ENCODE peak calls at places on chromosomes 11 and 22, in five cellular contexts. S is breast epithelium, M is GM23338, W is K562, A is sigmoid colon. D is an unnamed sample.

GRCh38 chr11:96256604-96257003 is 86.4 kb downstream of the MAML2 start:
- DNase-seq in S (no peak), M (no peak), W (no peak), A (no peak), D (no peak)

GRCh38 chr11:29119116-29119515 is 897.7 kb downstream of the KCNA4 start:
- DNase-seq in S (no peak), M (no peak), W (no peak), A (no peak), D (no peak)

GRCh38 chr22:30830907-30831306 is 136.2 kb downstream of the OSBP2 start:
- DNase-seq in S (peak; percentile 36), M (peak; percentile 46), W (no peak), A (no peak), D (peak; percentile 44)

GRCh38 chr22:18068381-18068988 is 9.3 kb upstream of the PEX26 start:
- DNase-seq in S (peak; percentile 68), M (no peak), W (no peak), A (no peak), D (no peak)

GRCh38 chr11:119372260-119373058 is 9.0 kb downstream of the USP2 start:
- DNase-seq in S (no peak), M (no peak), W (no peak), A (no peak), D (peak; percentile 46)

GRCh38 chr22:39724390-39724789 is 153.8 kb downstream of the CACNA1I start:
- DNase-seq in S (no peak), M (peak; percentile 41), W (peak; percentile 48), A (no peak), D (peak; percentile 58)

GRCh38 chr22:22031183-22031560 is 48.6 kb upstream of the TOP3B start:
- DNase-seq in S (no peak), M (no peak), W (no peak), A (no peak), D (no peak)

GRCh38 chr11:11467278-11467677 is 114.2 kb upstream of the CSNK2A3 start:
- DNase-seq in S (no peak), M (no peak), W (no peak), A (no peak), D (no peak)

GRCh38 chr11:28152743-28153142 is 44.6 kb downstream of the METTL15 start:
- DNase-seq in S (no peak), M (no peak), W (no peak), A (no peak), D (no peak)

GRCh38 chr11:74685338-74685737 is 45.9 kb downstream of the CHRDL2 start:
- DNase-seq in S (no peak), M (no peak), W (no peak), A (no peak), D (no peak)

GRCh38 chr11:74684661-74685060 is 46.6 kb downstream of the CHRDL2 start:
- DNase-seq in S (no peak), M (no peak), W (no peak), A (peak; percentile 34), D (peak; percentile 26)

GRCh38 chr11:74685905-74686304 is 45.3 kb downstream of the CHRDL2 start:
- DNase-seq in S (no peak), M (no peak), W (no peak), A (peak; percentile 76), D (no peak)

GRCh38 chr11:74687237-74688005 is 43.8 kb downstream of the CHRDL2 start:
- DNase-seq in S (no peak), M (no peak), W (no peak), A (no peak), D (no peak)

DNA sequence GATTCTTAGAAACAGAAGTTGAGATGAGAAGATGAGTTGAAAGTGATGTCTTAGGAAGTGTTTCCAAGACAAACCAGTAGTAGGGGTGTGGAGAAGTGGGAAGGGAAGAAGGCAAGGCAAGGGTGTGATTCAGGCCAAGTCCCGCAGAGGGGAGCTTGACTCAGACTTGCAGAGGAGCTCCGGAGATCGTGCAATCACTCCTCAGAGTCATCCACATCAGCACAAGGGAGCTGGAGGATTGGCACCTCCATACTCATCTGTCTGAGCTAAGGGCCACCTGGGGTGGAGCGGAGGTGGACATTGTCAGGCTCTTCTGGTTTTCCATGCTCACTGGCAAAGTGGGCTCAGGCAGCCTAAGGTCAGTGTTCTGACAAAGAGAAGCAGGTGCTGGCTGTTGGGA is 44.4 kb downstream of the CHRDL2 start:
- DNase-seq in S (no peak), M (no peak), W (no peak), A (peak; percentile 48), D (no peak)
- H3K36me3 ChIP-seq in S (no peaks in the 10 kb centered on the region), M (no peaks in the 10 kb centered on the region), W (no peaks in the 10 kb centered on the region), A (no peaks in the 10 kb centered on the region), D (no peaks in the 10 kb centered on the region)

DNA sequence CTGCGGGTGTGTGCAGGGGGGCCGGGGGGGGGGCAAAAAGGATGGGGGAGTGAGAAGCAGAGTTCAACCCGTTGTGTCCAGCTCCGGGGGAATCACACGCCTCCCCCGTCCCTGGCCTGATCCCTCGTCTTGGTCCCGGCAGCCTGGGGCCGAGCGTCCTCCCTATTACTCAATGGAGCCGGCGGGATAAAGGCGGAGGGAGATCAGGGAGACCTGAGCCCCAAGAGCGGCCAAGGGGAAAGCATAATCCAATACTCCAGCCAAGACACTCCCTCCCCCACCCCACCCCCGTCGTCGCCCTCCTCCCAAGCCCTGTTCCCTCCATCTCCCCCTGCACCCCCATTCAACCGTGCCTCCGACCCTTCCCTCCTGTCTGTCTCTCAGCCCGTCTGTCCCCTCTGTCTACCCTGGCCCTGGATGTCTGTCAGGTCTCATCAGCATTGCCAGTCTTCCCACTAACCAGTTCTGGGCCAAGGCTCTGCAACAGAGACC is 2.6 kb downstream of the PHOX2A start:
- DNase-seq in S (no peak), M (peak; percentile 52), W (no peak), A (peak; percentile 64), D (no peak)
- TF ChIP-seq POLR2AphosphoS5 in S (no peak), M (no peak), W (no peak), A (no peak), D (no peak)

GRCh38 chr11:455566-456147 is 5.6 kb downstream of the PTDSS2 start:
- DNase-seq in S (no peak), M (no peak), W (no peak), A (no peak), D (no peak)

GRCh38 chr11:454801-455565 is 4.9 kb downstream of the PTDSS2 start:
- DNase-seq in S (no peak), M (no peak), W (no peak), A (no peak), D (no peak)

GRCh38 chr11:456533-456932 is 6.5 kb downstream of the PTDSS2 start:
- DNase-seq in S (no peak), M (no peak), W (no peak), A (no peak), D (no peak)

GRCh38 chr11:459511-460220 is 9.6 kb downstream of the PTDSS2 start:
- DNase-seq in S (no peak), M (no peak), W (no peak), A (no peak), D (no peak)

GRCh38 chr11:457071-457760 is 7.1 kb downstream of the PTDSS2 start:
- DNase-seq in S (no peak), M (no peak), W (no peak), A (no peak), D (no peak)
- H3K36me3 ChIP-seq in S (no peaks in the 10 kb centered on the region), M (no peaks in the 10 kb centered on the region), W (peaks cover 86% of the 10 kb centered on the region), A (peaks cover 43% of the 10 kb centered on the region), D (peaks cover 27% of the 10 kb centered on the region)

DNA sequence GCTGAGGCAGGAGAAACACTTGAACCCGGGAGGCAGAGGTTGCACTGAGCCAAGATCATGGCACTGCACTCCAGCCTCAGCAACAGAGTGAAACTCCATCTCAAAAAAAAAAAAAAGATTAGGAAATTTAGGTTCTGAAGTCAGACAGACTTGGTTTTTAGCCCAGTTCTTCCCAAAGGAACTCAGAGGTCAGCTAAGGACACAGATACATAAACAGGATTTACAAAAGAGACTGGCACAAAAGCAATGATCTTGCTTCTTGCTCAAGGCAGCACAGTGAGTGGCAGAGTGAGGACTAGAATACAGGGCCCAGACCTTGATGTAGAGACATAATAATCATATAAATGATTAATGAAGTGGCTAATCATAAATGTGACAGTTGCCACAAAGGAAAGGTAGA is 25.4 kb upstream of the RRAS2 start:
- DNase-seq in S (no peak), M (no peak), W (no peak), A (no peak), D (no peak)
- TF ChIP-seq POLR2AphosphoS5 in S (no peak), M (no peak), W (no peak), A (no peak), D (no peak)

GRCh38 chr11:873723-874122 is 31.1 kb downstream of the TSPAN4 start:
- DNase-seq in S (no peak), M (no peak), W (no peak), A (no peak), D (no peak)

GRCh38 chr11:876550-876949 is 33.9 kb downstream of the TSPAN4 start:
- DNase-seq in S (no peak), M (no peak), W (no peak), A (no peak), D (no peak)

GRCh38 chr11:875203-875602 is 32.6 kb downstream of the TSPAN4 start:
- DNase-seq in S (no peak), M (no peak), W (no peak), A (no peak), D (no peak)

GRCh38 chr11:877565-877964 is 33.0 kb downstream of the CHID1 start:
- DNase-seq in S (no peak), M (peak; percentile 82), W (peak; percentile 74), A (no peak), D (no peak)

GRCh38 chr11:875769-876301 is 33.2 kb downstream of the TSPAN4 start:
- DNase-seq in S (no peak), M (no peak), W (peak; percentile 83), A (no peak), D (no peak)
- H3K36me3 ChIP-seq in S (no peaks in the 10 kb centered on the region), M (peaks cover 4% of the 10 kb centered on the region), W (peaks cover 59% of the 10 kb centered on the region), A (peaks cover 13% of the 10 kb centered on the region), D (peaks cover 28% of the 10 kb centered on the region)

DNA sequence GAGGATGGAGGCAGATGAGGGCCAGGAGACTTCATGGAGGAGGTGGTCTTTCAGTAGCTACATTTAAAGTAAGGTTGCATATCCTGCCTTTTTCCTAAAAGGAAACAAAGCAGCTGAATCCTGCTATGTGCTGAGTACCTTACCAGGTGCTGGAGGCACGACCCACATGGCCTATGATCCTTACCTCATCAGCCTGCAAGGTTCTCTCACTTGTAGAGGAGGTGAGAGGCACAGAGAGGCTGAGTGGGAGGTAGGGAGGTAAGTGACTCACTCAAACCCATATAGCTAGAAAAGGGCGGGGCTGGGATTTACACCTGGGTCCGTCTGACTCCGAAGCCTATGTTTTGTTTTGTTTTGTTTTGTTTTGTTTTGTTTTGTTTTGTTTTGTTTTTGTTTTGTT is 75.8 kb downstream of the BUD13 start:
- DNase-seq in S (no peak), M (no peak), W (no peak), A (no peak), D (no peak)
- TF ChIP-seq POLR2AphosphoS5 in S (no peak), M (no peak), W (no peak), A (no peak), D (no peak)